ENCODE peak calls at places on chromosome 22, in ten cellular contexts. R is amniotic epithelial cell; D is spleen; T is activated T-cell treated with anti-CD3 and anti-CD28 coated beads for 24 hours; N is C1 segment of cervical spinal cord; A is stimulated activated CD4-positive, alpha-beta T cell treated with anti-CD3 and anti-CD28 coated beads, Interleukin-2, amount 100 ng/mL, for 48 hours; G is anterior cingulate cortex; Y is NCI-H1092; H is Right ventricle myocardium superior; W is iPS DF 6.9. M is an unnamed sample.

GRCh38 chr22:39290724-39291161 is 28.7 kb downstream of the RPL3 start:
- DNase-seq in A (no peak), D (no peak), Y (no peak), W (no peak), N (no peak), T (no peak), H (peak), R (peak), G (no peak), M (no peak)

GRCh38 chr22:47210112-47210657 is 447.7 kb downstream of the TBC1D22A start:
- DNase-seq in A (no peak), D (peak), W (no peak), N (no peak), R (no peak), T (no peak), H (no peak), Y (no peak), G (no peak), M (no peak)

GRCh38 chr22:23183107-23183698 is 2.9 kb downstream of the BCR start:
- DNase-seq in H (peak), T (no peak), Y (peak), A (no peak), G (peak), R (peak), W (peak), N (no peak), D (no peak), M (peak)

GRCh38 chr22:35534091-35534490 is 6.5 kb upstream of the RASD2 start:
- DNase-seq in T (no peak), W (no peak), N (no peak), R (no peak), Y (no peak), G (no peak), A (no peak), D (no peak), H (no peak), M (no peak)

GRCh38 chr22:32745251-32745995 is 56.1 kb upstream of the TIMP3 start:
- DNase-seq in A (no peak), R (no peak), W (peak), N (no peak), H (peak), T (no peak), G (no peak), Y (no peak), D (no peak), M (no peak)

GRCh38 chr22:42711281-42711731 is 9.4 kb downstream of the A4GALT start:
- DNase-seq in D (no peak), T (no peak), R (no peak), N (no peak), W (no peak), G (no peak), A (no peak), Y (no peak), H (no peak), M (no peak)

GRCh38 chr22:31337178-31337577 is 9.0 kb downstream of the PATZ1 start:
- DNase-seq in N (no peak), G (no peak), R (no peak), T (peak), Y (no peak), A (no peak), W (no peak), H (no peak), D (no peak), M (no peak)

GRCh38 chr22:31829505-31829904 is 75.7 kb downstream of the DEPDC5 start:
- DNase-seq in Y (peak), R (peak), H (no peak), T (peak), N (no peak), A (peak), D (no peak), G (no peak), W (no peak), M (no peak)

GRCh38 chr22:20216863-20217499 is 51.1 kb downstream of the RTN4R start:
- DNase-seq in N (no peak), R (no peak), H (no peak), W (no peak), Y (no peak), T (no peak), G (no peak), A (no peak), D (no peak), M (no peak)

GRCh38 chr22:20569059-20570058 is 61.9 kb downstream of the MED15 start:
- DNase-seq in H (peak), A (peak), W (no peak), G (no peak), R (peak), T (peak), Y (no peak), N (no peak), D (peak), M (no peak)

GRCh38 chr22:28410050-28410816 is 269.4 kb downstream of the TTC28 start:
- DNase-seq in R (peak), N (no peak), D (no peak), A (no peak), G (no peak), Y (no peak), H (no peak), T (no peak), W (no peak), M (no peak)

GRCh38 chr22:46754110-46754799 is 8.2 kb upstream of the TBC1D22A start:
- DNase-seq in D (peak), A (no peak), T (no peak), N (no peak), G (no peak), W (no peak), H (peak), R (peak), Y (no peak), M (no peak)

GRCh38 chr22:46684706-46685105 is 53.3 kb downstream of the CERK start:
- DNase-seq in D (no peak), R (no peak), N (no peak), W (no peak), Y (peak), H (no peak), G (no peak), T (no peak), A (no peak), M (no peak)

GRCh38 chr22:50059185-50059880 is 1.2 kb upstream of the TTLL8 start:
- DNase-seq in A (no peak), D (no peak), W (peak), N (no peak), H (peak), Y (no peak), G (no peak), T (no peak), R (peak), M (no peak)

GRCh38 chr22:46742576-46743221 is 4.6 kb upstream of the CERK start:
- DNase-seq in N (no peak), Y (no peak), G (no peak), R (no peak), H (no peak), T (no peak), A (no peak), W (no peak), D (no peak), M (no peak)

GRCh38 chr22:19133561-19133960 is 2.5 kb downstream of the TSSK2 start:
- DNase-seq in N (no peak), W (no peak), H (no peak), G (no peak), T (no peak), D (peak), R (no peak), Y (no peak), A (no peak), M (no peak)

GRCh38 chr22:50524664-50525103 is 714 bp downstream of the SCO2 start:
- DNase-seq in Y (no peak), D (no peak), A (no peak), H (no peak), T (no peak), G (no peak), N (no peak), W (no peak), R (no peak), M (no peak)

GRCh38 chr22:45959719-45960476 is 17.1 kb downstream of the WNT7B start:
- DNase-seq in G (no peak), H (no peak), D (no peak), R (no peak), N (no peak), A (no peak), T (no peak), W (no peak), Y (no peak), M (no peak)

GRCh38 chr22:43136255-43136654 is 6.9 kb downstream of the MCAT start:
- DNase-seq in N (no peak), D (peak), A (no peak), G (no peak), Y (no peak), R (peak), T (no peak), W (no peak), H (peak), M (no peak)

GRCh38 chr22:45865561-45866397 is 111.2 kb downstream of the WNT7B start:
- DNase-seq in W (no peak), Y (no peak), T (no peak), H (no peak), R (no peak), A (no peak), G (no peak), N (no peak), D (no peak), M (no peak)

GRCh38 chr22:32123657-32124056 is 35.4 kb downstream of the C22orf42 start:
- DNase-seq in D (no peak), N (no peak), Y (no peak), A (no peak), G (no peak), H (no peak), W (peak), T (no peak), R (no peak), M (no peak)

GRCh38 chr22:46122511-46122971 is 27.8 kb upstream of the PPARA start:
- DNase-seq in G (no peak), T (peak), N (no peak), D (peak), A (peak), H (peak), W (peak), Y (no peak), R (peak), M (peak)

GRCh38 chr22:21051836-21052400 is 6.2 kb downstream of the LRRC74B start:
- DNase-seq in A (no peak), N (no peak), H (no peak), W (no peak), G (no peak), T (no peak), R (no peak), Y (no peak), D (peak), M (no peak)

GRCh38 chr22:42553475-42554361 is at the start of gene SERHL2:
- DNase-seq in G (peak), T (peak), H (peak), D (peak), W (peak), A (peak), N (no peak), Y (peak), R (peak), M (peak)

GRCh38 chr22:26534166-26534855 is 22.0 kb upstream of the TFIP11 start:
- DNase-seq in D (no peak), A (no peak), H (no peak), W (no peak), T (no peak), R (no peak), N (no peak), Y (no peak), G (no peak), M (no peak)

GRCh38 chr22:37330200-37331033 is 48.1 kb downstream of the CYTH4 start:
- DNase-seq in G (no peak), H (no peak), R (peak), T (no peak), A (peak), D (no peak), Y (peak), W (peak), N (no peak), M (peak)

GRCh38 chr22:42990131-42990838 is 24.7 kb downstream of the PACSIN2 start:
- DNase-seq in Y (no peak), D (no peak), W (no peak), N (no peak), T (no peak), A (no peak), R (peak), G (no peak), H (no peak), M (no peak)

GRCh38 chr22:21775061-21775460 is 39.5 kb upstream of the YPEL1 start:
- DNase-seq in N (no peak), D (no peak), H (no peak), W (no peak), G (peak), T (no peak), A (no peak), R (peak), Y (no peak), M (no peak)

GRCh38 chr22:37335819-37336199 is 53.5 kb downstream of the CYTH4 start:
- DNase-seq in W (no peak), N (no peak), R (no peak), D (no peak), A (no peak), Y (no peak), H (no peak), G (no peak), T (no peak), M (no peak)

GRCh38 chr22:30556388-30556787 is 9.8 kb upstream of the SEC14L6 start:
- DNase-seq in G (no peak), H (no peak), R (no peak), A (no peak), Y (no peak), N (no peak), W (no peak), T (no peak), D (no peak), M (no peak)